ENCODE peak calls at places on chromosomes 6 and 20, in four cellular contexts. V, P, D and H are unnamed samples.

GRCh38 chr20:34528921-34529297 is 12.7 kb downstream of the DYNLRB1 start:
- DNase-seq in V (no peak), P (no peak), D (no peak), H (no peak)

GRCh38 chr6:147910254-147910653 is 401.8 kb downstream of the SAMD5 start:
- DNase-seq in D (no peak), V (no peak), P (no peak), H (no peak)

GRCh38 chr6:116254297-116254724 is 436 bp upstream of the TSPYL4 start:
- DNase-seq in V (no peak), P (no peak), D (no peak), H (no peak)

GRCh38 chr6:22821664-22822320 is 252.4 kb downstream of the HDGFL1 start:
- DNase-seq in D (no peak), V (peak), P (no peak), H (no peak)

GRCh38 chr20:37473249-37474000 is 47.6 kb upstream of the NNAT start:
- DNase-seq in P (no peak), D (no peak), V (no peak), H (no peak)

GRCh38 chr6:150756170-150756569 is 109.3 kb upstream of the MTHFD1L start:
- DNase-seq in V (no peak), P (no peak), D (no peak), H (no peak)

GRCh38 chr6:41786451-41787218 is 859 bp upstream of the TOMM6 start:
- DNase-seq in P (peak), D (peak), V (no peak), H (peak)

GRCh38 chr6:146851837-146852236 is 253.1 kb downstream of the ADGB start:
- DNase-seq in P (no peak), D (no peak), V (peak), H (no peak)

GRCh38 chr20:2701671-2702081 is 9.1 kb downstream of the EBF4 start:
- DNase-seq in V (no peak), D (no peak), P (no peak), H (no peak)

GRCh38 chr20:47711046-47711752 is 74.1 kb downstream of the SULF2 start:
- DNase-seq in V (no peak), P (no peak), D (no peak), H (no peak)

GRCh38 chr6:158040804-158041347 is 59.2 kb downstream of the SYNJ2 start:
- DNase-seq in V (no peak), P (no peak), D (no peak), H (no peak)
- TF ChIP-seq CTCF in V (no peak), P (no peak), D (no peak), H (no peak)

DNA sequence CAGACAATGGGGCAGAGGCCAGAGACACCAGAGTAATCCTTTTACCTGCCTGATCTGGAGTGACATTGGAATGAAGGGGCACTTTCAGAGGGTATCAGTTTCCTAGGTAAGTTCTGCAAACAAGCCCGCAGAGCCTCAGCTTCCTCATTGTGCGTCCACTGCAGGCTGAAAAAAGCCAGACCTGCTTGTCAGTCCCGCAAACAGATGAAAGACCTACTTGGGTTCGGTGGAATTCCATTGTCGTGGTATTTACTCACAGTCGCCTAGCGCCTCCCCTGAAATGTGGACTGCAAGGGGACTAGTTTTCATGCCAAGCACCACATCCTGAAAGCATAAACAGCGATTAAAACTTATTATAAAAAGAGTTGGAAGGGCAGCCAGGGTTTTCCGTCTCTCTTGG is 121.5 kb downstream of the PAX1 start:
- DNase-seq in D (no peak), V (no peak), P (no peak), H (no peak)
- TF ChIP-seq CTCF in D (no peak), V (no peak), P (no peak), H (no peak)

GRCh38 chr6:149545258-149545753 is 537 bp downstream of the PPIL4 start:
- DNase-seq in V (peak), D (peak), P (peak), H (peak)
- TF ChIP-seq CTCF in V (no peak), D (no peak), P (no peak), H (no peak)

GRCh38 chr6:43952746-43953145 is 174.5 kb downstream of the MRPL14 start:
- DNase-seq in D (no peak), P (no peak), V (no peak), H (no peak)
- TF ChIP-seq CTCF in D (peak), P (no peak), V (peak), H (no peak)

DNA sequence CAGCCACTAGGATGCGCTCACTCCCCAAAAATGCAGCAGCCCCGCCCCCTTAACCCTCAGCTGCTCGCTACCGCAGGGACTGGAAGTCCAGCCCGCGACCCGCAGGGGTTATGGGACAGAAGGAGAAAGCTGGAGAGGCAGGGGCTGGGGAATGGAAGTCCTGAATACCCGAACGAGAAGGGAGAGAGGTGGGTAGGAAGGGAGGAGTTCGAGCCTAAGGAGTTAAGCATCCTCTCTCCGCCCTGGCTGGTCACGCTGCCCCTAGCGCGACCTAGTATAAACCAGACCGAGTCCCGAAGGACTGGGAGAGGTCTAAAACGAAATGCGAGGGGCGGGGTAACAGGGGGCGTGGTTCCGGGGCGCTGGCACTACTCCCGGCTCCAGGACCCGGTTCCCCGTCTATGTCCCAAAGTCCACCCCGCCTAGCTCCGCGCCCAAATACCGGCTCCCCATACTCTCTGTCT is 448 bp upstream of the DDAH2 start:
- DNase-seq in D (peak), P (peak), V (no peak), H (peak)
- TF ChIP-seq CTCF in D (peak), P (no peak), V (no peak), H (peak)

DNA sequence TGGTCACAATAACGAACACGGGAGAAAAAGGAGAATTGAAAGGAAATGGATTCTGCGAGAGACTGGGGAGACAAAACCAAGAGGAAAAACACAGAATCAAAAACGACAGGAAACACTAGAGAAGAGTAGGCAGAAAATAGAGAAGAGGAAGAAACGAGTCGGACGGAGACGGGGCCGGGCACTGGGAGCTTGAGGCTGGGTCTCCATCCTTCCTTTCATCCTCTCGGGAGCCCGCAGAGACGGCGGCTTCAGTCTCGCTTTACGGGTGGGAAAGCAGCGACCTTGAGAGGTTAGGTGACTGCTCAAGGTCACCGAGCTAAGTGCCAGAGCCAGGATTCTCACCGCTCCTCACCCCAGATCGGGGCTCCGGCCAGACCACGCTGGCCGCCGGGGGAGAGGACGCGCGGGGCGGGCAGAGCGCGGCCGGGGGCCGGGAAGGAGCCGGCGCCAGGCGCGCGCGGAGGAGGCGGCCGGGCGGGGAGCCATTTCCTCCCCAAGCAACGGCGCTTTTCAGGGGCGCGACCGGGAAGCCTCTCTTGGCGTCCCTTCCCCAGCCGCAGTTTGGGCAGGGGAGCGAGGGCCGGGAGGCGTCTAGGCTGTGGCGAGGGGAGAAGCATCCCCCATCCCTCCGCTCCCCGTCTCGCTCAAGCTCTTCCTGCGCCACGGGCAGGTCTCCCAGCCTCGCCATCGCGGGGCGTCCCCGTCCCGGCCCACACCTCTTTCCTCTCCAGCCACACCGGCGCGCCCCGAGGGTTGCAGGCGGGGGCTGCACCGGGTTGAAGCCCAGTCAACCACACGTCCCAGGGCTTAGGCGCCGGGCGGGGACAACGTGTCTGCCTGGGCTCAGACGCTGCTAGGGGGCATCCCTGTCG is 24.0 kb upstream of the MAP3K7 start:
- DNase-seq in V (no peak), P (peak), D (no peak), H (no peak)
- TF ChIP-seq CTCF in V (no peak), P (no peak), D (no peak), H (no peak)

GRCh38 chr6:8462169-8462568 is 26.8 kb upstream of the SLC35B3 start:
- DNase-seq in D (no peak), V (no peak), P (no peak), H (no peak)
- TF ChIP-seq CTCF in D (no peak), V (no peak), P (no peak), H (no peak)

DNA sequence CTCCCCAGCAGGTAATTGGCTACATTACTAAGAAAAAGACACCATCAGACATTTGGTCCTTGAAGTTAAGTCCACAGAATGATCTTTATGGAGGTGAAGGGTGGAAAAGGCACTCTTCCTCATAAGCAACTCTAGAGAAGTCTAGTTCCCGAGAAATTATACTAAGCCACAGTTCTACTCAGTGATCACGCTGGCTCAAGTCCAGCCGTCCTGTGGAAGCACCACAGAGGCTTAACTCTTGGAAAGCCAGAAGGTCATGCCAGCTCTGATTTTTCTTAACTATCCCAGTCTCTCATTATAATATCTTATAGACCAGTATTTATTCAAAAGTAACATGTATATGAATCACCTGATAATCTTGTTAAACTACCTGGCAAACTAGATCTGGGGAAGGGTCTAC is 258.5 kb downstream of the EYA4 start:
- DNase-seq in V (no peak), D (no peak), P (no peak), H (no peak)
- TF ChIP-seq CTCF in V (no peak), D (no peak), P (no peak), H (no peak)

GRCh38 chr6:130138909-130139242 is 83.9 kb downstream of the SAMD3 start:
- DNase-seq in P (no peak), D (no peak), V (no peak), H (no peak)

GRCh38 chr6:130132286-130132701 is 90.5 kb downstream of the SAMD3 start:
- DNase-seq in P (peak), V (no peak), D (no peak), H (peak)

GRCh38 chr6:130136803-130137202 is 85.9 kb downstream of the SAMD3 start:
- DNase-seq in V (no peak), D (no peak), P (no peak), H (no peak)

GRCh38 chr6:130138116-130138908 is 84.4 kb downstream of the SAMD3 start:
- DNase-seq in D (no peak), V (no peak), P (peak), H (no peak)

DNA sequence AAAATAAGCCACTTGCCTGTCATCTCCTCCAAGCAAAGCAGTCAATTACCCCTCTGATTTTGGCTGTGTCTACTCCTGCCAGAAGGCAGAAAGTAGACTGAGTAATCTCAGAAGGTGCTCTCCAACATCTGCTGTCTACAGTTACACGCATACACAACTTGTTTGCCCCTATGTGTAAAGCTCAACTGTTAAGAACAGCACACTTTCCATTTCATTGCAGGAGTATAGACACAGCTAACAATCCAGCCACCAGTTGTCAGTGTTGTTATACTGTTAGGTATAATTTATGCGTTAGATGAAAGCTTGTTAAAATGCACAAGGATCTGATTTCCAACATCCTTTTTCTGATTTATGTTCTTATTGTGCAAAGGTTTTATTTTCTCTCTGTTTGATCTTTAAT is 88.2 kb downstream of the SAMD3 start:
- DNase-seq in V (no peak), P (no peak), D (no peak), H (no peak)
- TF ChIP-seq CTCF in V (no peak), P (no peak), D (no peak), H (no peak)

DNA sequence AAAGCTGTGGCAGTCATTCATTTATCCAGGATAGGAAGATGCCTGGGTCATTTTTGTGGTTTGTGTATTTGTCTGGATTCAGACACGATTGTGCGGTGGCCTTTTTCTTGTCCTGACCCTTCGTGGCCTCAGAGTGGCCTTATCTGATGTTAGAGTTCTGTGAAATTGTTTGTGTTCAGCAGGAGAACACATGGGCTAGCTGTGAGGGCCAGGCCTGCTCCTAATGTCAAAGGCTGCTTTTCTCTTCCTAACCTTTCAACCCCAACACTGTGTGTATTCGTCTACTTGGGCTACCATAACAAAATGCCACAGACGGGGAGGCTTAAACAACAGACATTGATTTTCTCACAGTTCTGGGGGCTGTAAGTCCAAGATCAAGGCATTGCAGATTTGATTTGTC is 321.8 kb downstream of the CD83 start:
- DNase-seq in D (no peak), V (no peak), P (no peak), H (no peak)
- TF ChIP-seq CTCF in D (no peak), V (no peak), P (no peak), H (no peak)